ENCODE peak calls at places on chromosomes 5 and 9, in seven cellular contexts. One of them, this sample, is unnamed.

GRCh38 chr5:124859027-124859426 is 112.6 kb upstream of the ZNF608 start:
- DNase-seq in GM20000: no peak
- DNase-seq in GM12865: no peak
- DNase-seq in RPMI8226: no peak
- DNase-seq in MCF 10A: no peak
- DNase-seq in endothelial cell: no peak
- DNase-seq in heart left ventricle: no peak
- DNase-seq in this sample: no peak

GRCh38 chr5:34959323-34959722 is 30.0 kb downstream of the DNAJC21 start:
- DNase-seq in GM20000: peak; percentile 44
- DNase-seq in GM12865: peak; percentile 85
- DNase-seq in RPMI8226: peak; percentile 59
- DNase-seq in MCF 10A: peak; percentile 48
- DNase-seq in endothelial cell: no peak
- DNase-seq in heart left ventricle: no peak
- DNase-seq in this sample: no peak

GRCh38 chr5:129904667-129905466 is 602 bp downstream of the CHSY3 start:
- DNase-seq in GM20000: peak; percentile 52
- DNase-seq in GM12865: peak; percentile 3
- DNase-seq in RPMI8226: peak; percentile 18
- DNase-seq in MCF 10A: peak; percentile 47
- DNase-seq in endothelial cell: peak; percentile 37
- DNase-seq in heart left ventricle: peak; percentile 21
- DNase-seq in this sample: no peak

GRCh38 chr5:132389453-132390286 is 20.2 kb downstream of the SLC22A5 start:
- DNase-seq in GM20000: no peak
- DNase-seq in GM12865: no peak
- DNase-seq in RPMI8226: no peak
- DNase-seq in MCF 10A: peak; percentile 100
- DNase-seq in endothelial cell: no peak
- DNase-seq in heart left ventricle: no peak
- DNase-seq in this sample: no peak

GRCh38 chr5:98907951-98908350 is 20.9 kb downstream of the CHD1 start:
- DNase-seq in GM20000: no peak
- DNase-seq in GM12865: no peak
- DNase-seq in RPMI8226: no peak
- DNase-seq in MCF 10A: no peak
- DNase-seq in endothelial cell: no peak
- DNase-seq in heart left ventricle: no peak
- DNase-seq in this sample: no peak

GRCh38 chr5:81971086-81971693 is 633 bp upstream of the ATG10 start:
- DNase-seq in GM20000: peak; percentile 68
- DNase-seq in GM12865: peak; percentile 49
- DNase-seq in RPMI8226: peak; percentile 28
- DNase-seq in MCF 10A: peak; percentile 19
- DNase-seq in endothelial cell: peak; percentile 6
- DNase-seq in heart left ventricle: no peak
- DNase-seq in this sample: no peak

GRCh38 chr9:136220017-136220729 is 15.2 kb upstream of the LHX3 start:
- DNase-seq in GM20000: no peak
- DNase-seq in GM12865: no peak
- DNase-seq in RPMI8226: no peak
- DNase-seq in MCF 10A: peak; percentile 83
- DNase-seq in endothelial cell: no peak
- DNase-seq in heart left ventricle: no peak
- DNase-seq in this sample: no peak

GRCh38 chr9:90523953-90524352 is 118.7 kb downstream of the DIRAS2 start:
- DNase-seq in GM20000: no peak
- DNase-seq in GM12865: no peak
- DNase-seq in RPMI8226: no peak
- DNase-seq in MCF 10A: no peak
- DNase-seq in endothelial cell: no peak
- DNase-seq in heart left ventricle: no peak
- DNase-seq in this sample: no peak

GRCh38 chr5:77775773-77776605 is at the start of gene TBCA:
- DNase-seq in GM20000: peak; percentile 92
- DNase-seq in GM12865: peak; percentile 96
- DNase-seq in RPMI8226: peak; percentile 95
- DNase-seq in MCF 10A: peak; percentile 88
- DNase-seq in endothelial cell: peak; percentile 86
- DNase-seq in heart left ventricle: peak; percentile 90
- DNase-seq in this sample: peak; percentile 79

GRCh38 chr9:124010303-124010664 is 1.3 kb upstream of the LHX2 start:
- DNase-seq in GM20000: no peak
- DNase-seq in GM12865: peak; percentile 55
- DNase-seq in RPMI8226: no peak
- DNase-seq in MCF 10A: no peak
- DNase-seq in endothelial cell: no peak
- DNase-seq in heart left ventricle: no peak
- DNase-seq in this sample: no peak

GRCh38 chr5:79774171-79774854 is 84.7 kb downstream of the CMYA5 start:
- DNase-seq in GM20000: peak; percentile 20
- DNase-seq in GM12865: peak; percentile 41
- DNase-seq in RPMI8226: peak; percentile 34
- DNase-seq in MCF 10A: peak; percentile 48
- DNase-seq in endothelial cell: peak; percentile 33
- DNase-seq in heart left ventricle: no peak
- DNase-seq in this sample: no peak

GRCh38 chr5:127040779-127041520 is 10.6 kb upstream of the MARCHF3 start:
- DNase-seq in GM20000: no peak
- DNase-seq in GM12865: no peak
- DNase-seq in RPMI8226: no peak
- DNase-seq in MCF 10A: peak; percentile 82
- DNase-seq in endothelial cell: no peak
- DNase-seq in heart left ventricle: no peak
- DNase-seq in this sample: no peak

GRCh38 chr5:31492824-31493223 is 39.1 kb downstream of the DROSHA start:
- DNase-seq in GM20000: no peak
- DNase-seq in GM12865: no peak
- DNase-seq in RPMI8226: no peak
- DNase-seq in MCF 10A: peak; percentile 16
- DNase-seq in endothelial cell: no peak
- DNase-seq in heart left ventricle: no peak
- DNase-seq in this sample: no peak

GRCh38 chr5:173778784-173779304 is 109.3 kb upstream of the CPEB4 start:
- DNase-seq in GM20000: no peak
- DNase-seq in GM12865: no peak
- DNase-seq in RPMI8226: no peak
- DNase-seq in MCF 10A: peak; percentile 34
- DNase-seq in endothelial cell: no peak
- DNase-seq in heart left ventricle: no peak
- DNase-seq in this sample: no peak

This sample was measured in NCI-H1048.